ENCODE peak calls at places on chromosomes 12 and 14, in four cellular contexts. D is gastrocnemius medialis, A is AG10803, R is A549. I is an unnamed sample.

GRCh38 chr12:108605000-108605689 is 7.3 kb upstream of the TMEM119 start:
- DNase-seq in R (no peak), D (no peak), A (no peak), I (no peak)

GRCh38 chr14:22606380-22606779 is 8.3 kb downstream of the ABHD4 start:
- DNase-seq in D (no peak), A (no peak), R (no peak), I (no peak)

GRCh38 chr12:102769323-102769916 is 147.6 kb downstream of the PAH start:
- DNase-seq in A (peak; percentile 72), R (peak; percentile 61), D (peak; percentile 51), I (no peak)

GRCh38 chr14:104423224-104423681 is 156.3 kb upstream of the C14orf180 start:
- DNase-seq in D (no peak), A (no peak), R (no peak), I (peak; percentile 62)

GRCh38 chr12:112005419-112006395 is 7.3 kb downstream of the TMEM116 start:
- DNase-seq in R (peak; percentile 50), A (no peak), D (no peak), I (no peak)

GRCh38 chr12:124819080-124819479 is 44.6 kb downstream of the SCARB1 start:
- DNase-seq in D (no peak), A (no peak), R (no peak), I (no peak)

GRCh38 chr12:98559666-98560065 is 33.8 kb upstream of the SLC25A3 start:
- DNase-seq in A (no peak), D (no peak), R (no peak), I (no peak)

GRCh38 chr12:5581616-5582367 is 149.9 kb downstream of the NTF3 start:
- DNase-seq in D (no peak), A (peak; percentile 21), R (no peak), I (no peak)

GRCh38 chr12:46361667-46362034 is 10.9 kb downstream of the SLC38A2 start:
- DNase-seq in A (no peak), R (no peak), D (no peak), I (no peak)

GRCh38 chr12:109842021-109842420 is 8.8 kb upstream of the TRPV4 start:
- DNase-seq in D (no peak), A (no peak), R (no peak), I (no peak)

GRCh38 chr12:116735951-116736599 is 1.8 kb downstream of the SPRING1 start:
- DNase-seq in R (no peak), D (no peak), A (no peak), I (no peak)

GRCh38 chr14:63632932-63633514 is 8.6 kb downstream of the WDR89 start:
- DNase-seq in R (peak; percentile 43), A (peak; percentile 25), D (no peak), I (no peak)

GRCh38 chr12:118391424-118391823 is 15.1 kb downstream of the SUDS3 start:
- DNase-seq in D (no peak), A (peak; percentile 40), R (no peak), I (no peak)

GRCh38 chr14:106686533-106686932 is 1160.2 kb downstream of the TMEM121 start:
- DNase-seq in R (no peak), A (no peak), D (no peak), I (no peak)

GRCh38 chr14:106679776-106680175 is 1153.4 kb downstream of the TMEM121 start:
- DNase-seq in A (no peak), D (no peak), R (no peak), I (no peak)

DNA sequence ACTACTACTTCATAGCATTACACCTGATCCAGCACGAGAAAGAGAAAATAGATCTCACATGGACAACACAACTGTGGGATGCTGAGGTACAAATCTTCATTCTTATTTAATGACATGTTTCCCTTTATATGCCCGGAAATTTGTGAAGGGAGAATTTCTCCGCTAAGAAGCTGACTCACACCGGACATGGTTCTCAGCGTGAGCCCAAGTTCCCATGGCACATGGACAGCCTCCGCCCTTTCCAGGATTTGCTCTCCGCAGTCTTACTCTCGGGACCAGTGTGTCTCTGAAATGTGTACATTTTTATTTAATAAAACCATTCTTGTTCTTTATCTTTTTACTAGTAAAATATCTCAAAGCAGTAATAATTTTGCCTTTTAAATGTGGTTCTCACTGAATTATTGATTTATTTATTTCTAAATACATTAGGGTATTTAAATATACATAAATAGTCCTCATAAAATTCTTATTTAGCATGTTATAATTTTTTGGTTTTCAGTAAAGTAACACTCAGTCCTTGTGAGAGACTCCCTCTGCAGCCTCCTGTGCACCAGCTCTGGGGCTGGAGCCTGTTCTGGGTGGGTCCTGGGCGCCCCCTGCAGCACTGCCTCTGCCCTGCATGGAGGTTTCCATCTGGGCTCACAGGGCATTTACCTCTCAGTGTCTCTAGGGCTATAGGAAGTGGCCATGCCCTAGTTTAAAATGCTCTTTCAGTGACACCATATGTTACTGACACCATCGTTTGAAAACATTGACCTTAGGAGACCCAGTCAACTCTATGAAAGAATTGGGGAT is 1155.0 kb downstream of the TMEM121 start:
- DNase-seq in D (no peak), R (no peak), A (no peak), I (no peak)
- TF ChIP-seq CTCF in D (no peak), R (no peak), A (no peak), I (no peak)

GRCh38 chr14:73833530-73834257 is 17.9 kb upstream of the PTGR2 start:
- DNase-seq in A (peak; percentile 78), D (no peak), R (no peak), I (no peak)

GRCh38 chr14:73825551-73826188 is 26.0 kb upstream of the PTGR2 start:
- DNase-seq in R (peak; percentile 89), A (peak; percentile 81), D (peak; percentile 88), I (peak; percentile 76)

GRCh38 chr14:73834258-73834620 is 17.4 kb upstream of the PTGR2 start:
- DNase-seq in D (no peak), R (no peak), A (no peak), I (no peak)

GRCh38 chr14:73833024-73833423 is 18.6 kb upstream of the PTGR2 start:
- DNase-seq in D (no peak), R (no peak), A (peak; percentile 79), I (no peak)

DNA sequence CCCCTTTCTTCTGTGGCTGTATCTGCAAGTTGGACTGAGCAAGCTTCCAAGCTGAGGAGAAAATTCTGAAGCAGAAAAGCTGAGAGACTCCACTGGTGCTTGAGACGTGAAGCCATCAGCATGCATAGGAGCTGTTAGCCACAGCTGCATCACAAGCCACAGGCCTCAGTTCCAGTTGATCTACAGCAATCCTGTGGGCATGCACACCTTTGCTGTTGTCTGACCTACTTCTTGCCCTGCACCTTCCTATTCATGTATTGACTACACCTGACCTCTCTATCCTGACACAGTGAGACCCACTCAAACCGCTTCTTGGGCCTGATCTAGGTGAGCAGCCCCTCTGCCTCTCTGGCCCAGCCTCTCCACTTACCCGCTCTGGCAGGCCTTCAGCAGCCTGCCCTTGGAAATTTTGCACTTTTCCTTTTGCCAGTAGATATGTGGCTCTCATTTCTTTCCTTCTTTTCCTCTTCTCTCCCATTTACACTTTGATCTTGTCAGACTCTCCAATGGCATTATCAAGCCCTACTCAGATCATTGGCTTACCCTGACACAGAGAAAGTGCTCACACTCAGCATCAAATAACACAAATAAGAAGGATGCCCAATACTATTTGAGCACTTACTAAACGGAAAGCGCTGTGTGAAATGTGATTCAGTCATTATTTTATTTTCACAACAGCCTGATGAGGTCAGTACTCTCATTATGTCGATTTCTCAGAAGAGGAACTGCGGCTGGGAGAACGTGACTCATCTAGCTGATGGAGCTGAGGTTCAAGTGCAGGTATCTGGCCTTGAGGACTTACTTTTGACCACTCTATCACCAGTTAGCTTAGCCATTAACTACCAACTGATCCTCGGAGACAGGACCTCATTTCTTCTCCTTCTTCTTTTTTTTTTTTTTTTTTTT is 21.9 kb upstream of the PTGR2 start:
- DNase-seq in A (peak; percentile 69), D (no peak), R (no peak), I (no peak)
- TF ChIP-seq CTCF in A (no peak), D (no peak), R (no peak), I (no peak)

GRCh38 chr14:58638231-58639205 is 756 bp downstream of the DACT1 start:
- DNase-seq in A (peak; percentile 36), D (no peak), R (no peak), I (no peak)

GRCh38 chr14:58640959-58641358 is 3.2 kb downstream of the DACT1 start:
- DNase-seq in D (no peak), R (no peak), A (no peak), I (no peak)

GRCh38 chr14:58643366-58643765 is 5.6 kb downstream of the DACT1 start:
- DNase-seq in A (no peak), D (no peak), R (no peak), I (no peak)

GRCh38 chr14:58639842-58640484 is 2.2 kb downstream of the DACT1 start:
- DNase-seq in A (peak; percentile 96), R (peak; percentile 47), D (no peak), I (no peak)

DNA sequence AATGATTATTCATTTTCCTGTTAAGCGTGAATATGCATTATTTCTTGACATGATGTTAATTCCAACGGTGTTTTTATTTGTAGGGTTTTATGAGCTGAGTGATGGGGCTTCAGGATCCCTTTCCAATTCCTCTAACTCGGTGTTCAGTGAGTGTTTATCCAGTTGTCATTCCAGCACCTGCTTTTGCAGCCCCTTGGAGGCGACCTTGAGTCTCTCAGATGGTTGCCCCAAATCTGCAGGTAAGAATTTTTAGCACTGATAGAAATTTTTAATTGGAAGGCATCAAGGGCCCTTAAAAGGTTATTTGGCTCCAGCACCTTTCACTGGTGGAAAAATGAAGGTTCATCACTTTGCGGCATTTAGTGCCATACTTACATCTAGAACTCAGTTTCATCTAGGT is 3.7 kb downstream of the DACT1 start:
- DNase-seq in A (no peak), D (no peak), R (no peak), I (no peak)
- TF ChIP-seq CTCF in A (peak; percentile 7), D (no peak), R (no peak), I (peak; percentile 43)

GRCh38 chr14:28142400-28143015 is 624.1 kb upstream of the FOXG1 start:
- DNase-seq in A (no peak), D (no peak), R (no peak), I (no peak)
- TF ChIP-seq CTCF in A (no peak), D (no peak), R (peak; percentile 37), I (peak; percentile 75)

DNA sequence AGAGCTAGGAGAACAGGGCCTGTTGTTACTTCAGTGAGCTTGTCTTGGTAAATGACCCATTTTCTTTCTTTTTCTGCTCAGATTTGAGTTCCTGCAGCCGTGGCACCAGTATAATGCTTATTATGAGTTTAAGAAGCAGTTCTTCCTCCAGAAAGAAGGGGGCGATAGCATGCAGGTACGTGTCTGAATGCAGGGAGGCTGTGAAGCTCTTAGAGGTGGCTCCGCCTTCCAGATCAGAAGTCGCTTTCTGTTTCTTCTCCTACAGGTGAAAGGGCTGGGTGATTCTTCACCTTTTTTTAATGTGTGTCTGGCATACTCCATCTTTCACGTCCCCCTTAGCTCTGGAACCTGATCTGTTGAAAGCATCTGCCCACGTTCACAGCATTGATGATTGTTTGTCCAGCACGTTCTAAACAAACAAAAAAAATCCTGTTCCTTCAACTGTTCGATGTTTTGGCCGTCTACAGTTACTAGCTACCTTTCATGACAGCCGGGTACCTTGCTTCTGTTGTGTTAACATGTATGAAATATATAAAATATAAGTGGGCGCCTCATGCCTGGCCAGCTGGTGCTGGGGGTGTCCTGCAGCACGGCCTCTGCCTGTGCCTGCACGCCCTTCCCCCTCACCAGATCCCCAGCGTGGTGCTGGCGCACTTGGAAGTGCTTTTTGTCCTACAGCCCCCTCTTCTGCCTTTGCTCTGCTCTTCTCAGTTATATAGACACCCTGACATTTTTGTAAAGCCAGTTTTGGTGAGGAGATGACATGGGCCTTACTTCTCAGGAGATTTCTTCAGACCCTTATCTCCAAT is 44.6 kb downstream of the SFSWAP start:
- DNase-seq in D (no peak), A (peak; percentile 26), R (peak; percentile 42), I (no peak)
- TF ChIP-seq CTCF in D (no peak), A (peak; percentile 42), R (no peak), I (peak; percentile 65)

GRCh38 chr14:100899841-100900771 is 3.4 kb downstream of the RTL1 start:
- DNase-seq in R (no peak), A (no peak), D (no peak), I (peak; percentile 58)
- TF ChIP-seq CTCF in R (no peak), A (no peak), D (no peak), I (peak; percentile 68)

GRCh38 chr14:75946785-75947184 is 35.0 kb downstream of the TGFB3 start:
- DNase-seq in D (no peak), A (no peak), R (no peak), I (no peak)
- TF ChIP-seq CTCF in D (no peak), A (no peak), R (no peak), I (no peak)

I was measured in type B pancreatic cell.